ENCODE peak calls at places on chromosomes 4 and X, in eight cellular contexts. P is CD8-positive, alpha-beta T cell; B is neural progenitor cell; C is OCI-LY7; X is keratinocyte; G is fibroblast of lung; O is pancreas; V is tibial artery. L is an unnamed sample.

GRCh38 chr4:17468638-17469221 is 43.2 kb downstream of the QDPR start:
- DNase-seq in O (no peak), V (no peak), G (peak; percentile 43), X (no peak), P (no peak), C (peak; percentile 15), B (peak; percentile 70), L (no peak)

GRCh38 chr4:136900706-136901105 is 631.6 kb downstream of the PCDH18 start:
- DNase-seq in O (no peak), V (no peak), X (no peak), C (no peak), G (peak; percentile 84), P (no peak), B (no peak), L (no peak)

GRCh38 chr4:78756721-78757120 is 19.4 kb upstream of the BMP2K start:
- DNase-seq in V (no peak), C (no peak), G (no peak), P (no peak), B (no peak), X (no peak), O (no peak), L (no peak)

GRCh38 chr4:87932718-87933136 is 42.8 kb upstream of the SPP1 start:
- DNase-seq in O (no peak), G (no peak), B (no peak), P (no peak), C (no peak), V (no peak), X (no peak), L (no peak)

GRCh38 chr4:3402409-3403103 is 39.2 kb upstream of the HGFAC start:
- DNase-seq in G (peak; percentile 89), V (peak; percentile 28), C (no peak), B (no peak), X (no peak), O (no peak), P (no peak), L (no peak)

GRCh38 chr4:84917869-84918600 is 48.5 kb downstream of the WDFY3 start:
- DNase-seq in O (no peak), V (no peak), G (peak; percentile 11), X (no peak), P (no peak), B (no peak), C (no peak), L (no peak)

GRCh38 chr4:64248151-64248550 is 161.1 kb downstream of the TECRL start:
- DNase-seq in G (no peak), O (no peak), P (no peak), V (no peak), B (no peak), X (no peak), C (no peak), L (no peak)

GRCh38 chrX:121802881-121803412 is 755.5 kb downstream of the GLUD2 start:
- DNase-seq in X (no peak), G (no peak), O (no peak), B (no peak), C (no peak), P (no peak), V (no peak), L (no peak)

GRCh38 chrX:56564921-56565861 is 1.8 kb downstream of the UBQLN2 start:
- DNase-seq in X (no peak), C (peak; percentile 20), P (no peak), O (no peak), B (peak; percentile 9), G (peak; percentile 6), V (no peak), L (no peak)

GRCh38 chr4:137032242-137032641 is 500.1 kb downstream of the PCDH18 start:
- DNase-seq in V (no peak), P (no peak), O (no peak), G (peak; percentile 9), X (no peak), B (no peak), C (peak; percentile 17), L (no peak)

GRCh38 chrX:10074241-10074941 is 82.4 kb upstream of the CLCN4 start:
- DNase-seq in B (no peak), O (no peak), V (no peak), C (no peak), P (no peak), G (no peak), X (peak; percentile 61), L (no peak)

GRCh38 chrX:46577116-46578005 is 3.8 kb downstream of the CHST7 start:
- DNase-seq in B (no peak), G (peak; percentile 64), P (no peak), X (no peak), C (no peak), O (no peak), V (no peak), L (no peak)
- H3K4me3 ChIP-seq in B (no peak overlapping the region), G (peak overlapping the region; percentile 77), P (no peak overlapping the region), X (no peak overlapping the region), C (no peak overlapping the region), O (no peak overlapping the region), V (no peak overlapping the region), L (no peak overlapping the region)

GRCh38 chr4:10090467-10091250 is 25.9 kb downstream of the WDR1 start:
- DNase-seq in O (peak; percentile 20), B (no peak), C (no peak), V (no peak), P (peak; percentile 11), G (no peak), X (no peak), L (no peak)
- H3K36me3 ChIP-seq in O (peaks cover 34% of the 10 kb centered on the region), B (no peaks in the 10 kb centered on the region), C (peaks cover 99% of the 10 kb centered on the region), V (peaks cover 84% of the 10 kb centered on the region), P (peaks cover 88% of the 10 kb centered on the region), G (peaks cover 68% of the 10 kb centered on the region), X (peaks cover 78% of the 10 kb centered on the region), L (peaks cover 6% of the 10 kb centered on the region)

DNA sequence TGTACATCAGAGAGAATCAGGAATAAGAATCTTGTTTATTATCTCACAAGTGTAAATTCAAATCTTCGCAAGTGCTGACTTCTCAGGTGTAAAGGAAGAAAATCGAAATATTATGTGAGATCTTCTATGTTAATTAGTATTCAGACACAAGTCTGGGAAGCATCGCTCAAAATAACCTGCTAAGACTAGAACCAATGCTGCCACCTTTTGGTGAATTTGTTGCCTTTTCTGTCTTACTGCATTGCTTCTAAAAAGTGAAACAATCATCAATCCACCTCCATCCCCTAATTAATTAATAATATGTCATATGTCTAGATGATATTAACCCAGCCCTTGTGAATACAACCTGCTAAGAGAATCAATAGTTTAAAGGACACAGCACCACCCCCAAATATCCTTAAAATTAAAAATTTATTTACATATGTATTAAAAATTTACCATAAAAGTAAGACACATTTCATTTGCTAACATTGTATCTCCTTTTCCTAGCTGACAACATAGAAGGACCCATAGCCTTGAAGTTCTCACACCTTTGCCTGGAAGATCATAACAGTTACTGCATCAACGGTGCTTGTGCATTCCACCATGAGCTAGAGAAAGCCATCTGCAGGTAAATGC is 3.5 kb downstream of the EPGN start:
- DNase-seq in P (no peak), V (no peak), C (peak; percentile 46), B (peak; percentile 68), O (no peak), X (no peak), G (peak; percentile 51), L (no peak)
- TF ChIP-seq CTCF in P (peak; percentile 48), V (peak; percentile 37), C (peak; percentile 82), B (peak; percentile 71), O (peak; percentile 36), X (peak; percentile 56), G (peak; percentile 74), L (peak; percentile 55)

GRCh38 chrX:49226946-49227345 is 6.2 kb downstream of the CACNA1F start:
- DNase-seq in C (no peak), V (no peak), P (no peak), G (no peak), B (no peak), X (no peak), O (no peak), L (no peak)
- H3K4me3 ChIP-seq in C (no peak overlapping the region), V (no peak overlapping the region), P (no peak overlapping the region), G (no peak overlapping the region), B (no peak overlapping the region), X (no peak overlapping the region), O (no peak overlapping the region), L (no peak overlapping the region)

DNA sequence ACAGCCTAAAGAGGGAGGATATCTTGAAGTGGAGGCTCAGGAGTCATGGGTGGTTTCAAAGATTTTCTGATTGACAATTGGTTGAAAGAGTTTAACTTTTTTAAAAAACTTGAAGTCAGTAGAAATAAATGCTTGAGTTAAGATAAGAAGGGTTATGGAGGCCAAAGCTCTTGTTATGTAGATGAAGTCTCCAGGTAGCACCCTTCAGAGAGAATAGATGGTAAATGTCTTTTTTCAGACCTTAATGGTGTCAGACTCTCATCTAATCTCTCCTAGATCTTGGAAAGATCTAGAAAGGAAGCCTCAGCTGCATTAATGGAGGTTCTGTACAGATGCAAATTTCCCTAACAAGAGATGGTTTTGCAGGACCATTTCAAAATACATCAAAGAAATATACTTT is 6.8 kb upstream of the CHIC1 start:
- DNase-seq in C (no peak), P (no peak), V (no peak), B (no peak), X (no peak), G (no peak), O (no peak), L (no peak)
- H3K36me3 ChIP-seq in C (no peaks in the 10 kb centered on the region), P (no peaks in the 10 kb centered on the region), V (no peaks in the 10 kb centered on the region), B (no peaks in the 10 kb centered on the region), X (no peaks in the 10 kb centered on the region), G (no peaks in the 10 kb centered on the region), O (no peaks in the 10 kb centered on the region), L (no peaks in the 10 kb centered on the region)